ENCODE peak calls at places on chromosomes 7 and 10, in nine cellular contexts. W is heart left ventricle, P is suprapubic skin, J is right lobe of liver, O is A549, F is HepG2, H is esophagus squamous epithelium, S is ovary, Z is prostate gland. X is an unnamed sample.

GRCh38 chr10:51770719-51771118 is 71.3 kb upstream of the CSTF2T start:
- DNase-seq in J (no peak), W (no peak), O (no peak), P (no peak), S (no peak), Z (no peak), H (no peak), F (peak; percentile 1), X (no peak)

GRCh38 chr7:101114492-101114891 is 12.4 kb upstream of the SERPINE1 start:
- DNase-seq in J (no peak), H (no peak), S (no peak), O (no peak), Z (no peak), F (no peak), W (no peak), P (no peak), X (no peak)

GRCh38 chr10:73793456-73793855 is 8.1 kb downstream of the ZSWIM8 start:
- DNase-seq in F (no peak), S (no peak), H (no peak), O (no peak), Z (no peak), J (no peak), W (no peak), P (no peak), X (no peak)

GRCh38 chr10:76939862-76940495 is 697.6 kb downstream of the KCNMA1 start:
- DNase-seq in W (no peak), F (no peak), P (no peak), H (no peak), O (no peak), J (no peak), S (no peak), Z (no peak), X (no peak)

GRCh38 chr10:60237977-60238376 is 151.7 kb downstream of the ANK3 start:
- DNase-seq in J (no peak), W (no peak), H (no peak), S (no peak), P (no peak), F (no peak), O (no peak), Z (no peak), X (no peak)

GRCh38 chr7:24381919-24382505 is 98.0 kb downstream of the NPY start:
- DNase-seq in F (peak; percentile 8), J (no peak), O (peak; percentile 37), P (no peak), Z (no peak), H (no peak), W (no peak), S (no peak), X (no peak)

GRCh38 chr7:22393825-22394458 is 37.0 kb upstream of the RAPGEF5 start:
- DNase-seq in O (no peak), J (no peak), H (no peak), Z (no peak), S (no peak), F (no peak), W (no peak), P (no peak), X (no peak)

GRCh38 chr7:32275216-32275979 is 205.2 kb upstream of the PDE1C start:
- DNase-seq in Z (no peak), S (no peak), F (no peak), O (no peak), J (no peak), P (no peak), W (no peak), H (no peak), X (no peak)

GRCh38 chr7:77417801-77418200 is 1.7 kb upstream of the GSAP start:
- DNase-seq in J (no peak), H (no peak), P (no peak), F (no peak), S (no peak), Z (no peak), O (no peak), W (no peak), X (no peak)

GRCh38 chr7:77413861-77414424 is 2.2 kb downstream of the GSAP start:
- DNase-seq in Z (no peak), O (no peak), F (no peak), S (no peak), H (no peak), P (no peak), J (no peak), W (no peak), X (no peak)

GRCh38 chr7:77415474-77415821 is 701 bp downstream of the GSAP start:
- DNase-seq in J (no peak), W (no peak), O (no peak), F (no peak), S (no peak), P (no peak), Z (peak; percentile 9), H (no peak), X (no peak)

GRCh38 chr7:77416621-77417371 is 647 bp upstream of the GSAP start:
- DNase-seq in H (no peak), W (no peak), P (no peak), F (no peak), S (no peak), Z (no peak), J (no peak), O (peak; percentile 31), X (no peak)

DNA sequence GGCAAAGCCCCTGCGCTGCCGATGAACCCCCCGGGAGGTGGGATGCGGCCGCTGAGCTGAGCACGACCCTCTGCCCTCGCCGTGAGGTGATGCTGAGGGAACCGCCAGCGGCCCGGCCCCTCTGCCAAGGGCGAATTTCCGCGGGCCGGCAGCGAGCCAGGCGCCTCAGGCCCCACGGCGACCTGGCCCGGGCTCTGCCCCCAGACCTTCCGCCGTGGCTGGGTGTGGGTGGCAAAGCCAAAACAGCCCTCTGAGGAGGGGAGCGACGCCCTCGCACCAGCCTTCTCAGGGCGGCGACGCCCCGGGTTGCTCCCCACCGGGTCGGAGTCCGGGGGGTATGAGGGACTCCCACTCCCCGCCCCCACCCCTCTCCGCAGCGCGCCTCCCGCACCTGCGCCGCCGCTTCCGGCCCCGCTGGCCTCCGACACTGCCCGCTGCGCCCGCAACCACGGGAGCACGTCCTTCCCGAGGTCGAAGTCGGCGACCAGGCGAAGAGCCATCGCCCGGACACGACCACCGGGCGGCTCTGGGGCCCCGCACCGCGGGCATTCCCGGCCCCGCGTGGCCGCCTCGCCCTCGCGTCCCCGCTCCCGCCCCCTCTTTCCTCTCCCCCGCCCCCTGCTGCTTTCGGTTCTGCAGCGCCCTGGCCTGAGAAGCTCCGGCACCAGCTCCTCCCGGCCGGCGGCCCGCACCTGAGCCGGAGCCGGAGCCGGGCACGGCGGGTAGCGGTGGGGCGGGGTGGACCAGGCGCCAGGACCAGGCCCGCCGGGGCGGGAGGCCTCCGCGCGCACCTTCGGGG is at the start of gene GSAP:
- DNase-seq in J (peak; percentile 88), H (no peak), O (peak; percentile 65), F (no peak), W (peak; percentile 75), P (peak; percentile 80), S (peak; percentile 56), Z (peak; percentile 63), X (peak; percentile 54)
- TF ChIP-seq POLR2A in J (peak; percentile 57), H (no peak), O (peak; percentile 34), F (peak; percentile 82), W (no peak), P (no peak), S (no peak), Z (no peak), X (no peak)

DNA sequence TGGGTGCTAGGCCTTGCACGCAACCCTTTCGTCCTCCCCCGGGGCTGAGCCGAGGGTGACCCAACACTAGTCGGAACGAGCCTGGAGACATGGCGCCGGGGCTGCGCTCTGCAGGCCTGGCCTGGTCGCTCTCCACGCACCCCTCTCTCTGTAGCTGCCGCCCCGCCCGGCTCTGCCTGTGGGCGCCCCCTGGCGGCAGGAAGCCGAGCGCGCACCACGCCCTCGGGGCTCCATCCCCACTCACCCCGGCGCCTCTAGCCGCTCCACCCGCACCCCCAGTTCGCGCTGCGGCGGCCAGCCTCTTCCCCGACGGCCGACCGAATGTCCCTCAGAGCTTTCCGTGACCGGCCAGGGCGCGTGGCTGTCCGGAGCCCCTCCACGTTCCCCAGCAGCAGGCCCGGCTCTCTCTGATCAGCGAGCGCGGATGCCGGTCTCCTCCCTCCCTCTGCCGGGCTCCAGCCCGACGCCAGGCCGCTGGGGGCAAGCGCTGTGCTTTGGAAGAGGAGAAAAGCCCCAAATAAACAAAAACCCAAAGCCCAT is 29.1 kb upstream of the KCNK18 start:
- DNase-seq in J (peak; percentile 62), H (no peak), S (peak; percentile 48), Z (no peak), W (peak; percentile 65), F (no peak), P (peak; percentile 82), O (peak; percentile 92), X (no peak)
- TF ChIP-seq POLR2A in J (no peak), H (no peak), S (no peak), Z (no peak), W (no peak), F (no peak), P (no peak), O (no peak), X (no peak)

GRCh38 chr7:84669177-84669732 is 474.7 kb upstream of the SEMA3A start:
- DNase-seq in W (no peak), Z (no peak), P (no peak), F (no peak), H (no peak), S (no peak), J (no peak), O (no peak), X (no peak)

GRCh38 chr7:84677386-84677785 is 482.8 kb upstream of the SEMA3A start:
- DNase-seq in J (no peak), F (no peak), O (no peak), P (no peak), S (no peak), W (no peak), Z (no peak), H (no peak), X (peak; percentile 62)

GRCh38 chr7:84675633-84676034 is 481.0 kb upstream of the SEMA3A start:
- DNase-seq in F (no peak), W (no peak), Z (no peak), H (no peak), J (no peak), P (no peak), S (no peak), O (no peak), X (no peak)

GRCh38 chr7:84678841-84679240 is 484.3 kb upstream of the SEMA3A start:
- DNase-seq in O (no peak), F (no peak), H (no peak), W (no peak), P (no peak), S (no peak), J (no peak), Z (no peak), X (no peak)

DNA sequence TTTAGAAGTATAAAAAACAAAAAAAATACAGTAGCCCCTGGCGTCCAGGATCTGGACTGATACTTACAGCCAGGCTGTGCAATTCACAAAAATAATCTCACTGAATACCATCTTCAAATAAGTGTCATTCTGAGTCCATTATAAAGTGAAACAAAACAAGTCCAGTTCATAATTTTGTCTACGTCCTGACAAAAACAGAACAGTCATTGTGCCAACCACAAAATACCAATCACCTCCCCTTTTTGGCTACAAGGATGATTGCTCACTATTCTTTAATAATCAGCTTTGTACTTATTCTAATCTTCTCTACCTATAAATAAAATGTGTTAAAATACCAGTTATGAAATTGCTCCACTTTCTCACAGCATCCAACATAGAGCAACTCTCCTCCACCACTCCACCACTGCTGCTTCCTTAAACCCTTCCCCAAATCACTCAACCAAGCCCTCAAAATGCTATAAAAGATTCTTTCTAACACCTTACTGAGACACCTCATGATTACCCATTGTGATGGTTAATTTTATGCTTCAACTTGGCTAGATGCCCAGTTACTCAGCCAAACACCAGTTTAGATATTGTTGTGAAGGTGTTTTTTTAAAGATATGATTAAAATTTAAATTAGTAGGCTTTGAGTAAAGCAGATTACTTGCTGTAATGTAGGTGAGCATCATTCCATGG is 479.8 kb upstream of the SEMA3A start:
- DNase-seq in F (no peak), H (no peak), S (no peak), W (no peak), O (no peak), J (no peak), P (no peak), Z (no peak), X (no peak)
- TF ChIP-seq POLR2A in F (no peak), H (no peak), S (no peak), W (no peak), O (no peak), J (no peak), P (no peak), Z (no peak), X (no peak)

DNA sequence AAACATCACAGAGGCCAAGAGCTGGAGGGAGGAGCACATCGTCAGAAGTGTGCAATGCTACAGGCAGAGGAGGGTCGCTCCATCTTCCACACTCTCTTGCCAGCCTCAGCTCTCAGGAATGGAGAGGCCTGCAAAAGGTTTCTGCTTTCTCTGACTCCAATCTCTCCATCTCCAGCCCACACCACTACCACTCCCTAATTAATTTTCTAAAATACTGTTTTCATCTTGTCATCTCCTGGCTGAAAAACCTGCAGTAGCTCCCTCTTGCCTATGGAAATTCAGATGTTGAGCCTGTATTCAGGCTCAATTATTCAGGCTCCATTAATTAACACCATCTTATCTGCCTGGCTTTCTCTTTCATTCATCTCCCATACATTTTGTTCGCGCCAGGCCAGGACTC is 165.9 kb downstream of the INHBA start:
- DNase-seq in S (no peak), P (no peak), O (no peak), Z (no peak), J (no peak), H (no peak), F (no peak), W (no peak), X (no peak)
- TF ChIP-seq POLR2A in S (no peak), P (no peak), O (no peak), Z (no peak), J (no peak), H (no peak), F (no peak), W (no peak), X (no peak)